ENCODE peak calls at places on chromosomes 2 and 18, in six cellular contexts. I is stomach, Q is HepG2, F is A549, N is K562, A is NB4. P is an unnamed sample.

GRCh38 chr2:207434903-207435302 is 94.9 kb upstream of the CREB1 start:
- DNase-seq in I (no peak), Q (no peak), F (no peak), N (no peak), A (no peak), P (no peak)

GRCh38 chr2:64234785-64235184 is 90.6 kb upstream of the PELI1 start:
- DNase-seq in I (no peak), Q (no peak), F (no peak), N (no peak), A (no peak), P (no peak)

GRCh38 chr18:46641917-46642316 is 15.1 kb downstream of the LOXHD1 start:
- DNase-seq in I (no peak), Q (no peak), F (no peak), N (no peak), A (no peak), P (no peak)

GRCh38 chr2:157173740-157174184 is 83.7 kb upstream of the GALNT5 start:
- DNase-seq in I (no peak), Q (no peak), F (peak; percentile 92), N (no peak), A (no peak), P (no peak)

GRCh38 chr2:10339647-10340592 is 37.2 kb downstream of the HPCAL1 start:
- DNase-seq in I (no peak), Q (no peak), F (no peak), N (peak; percentile 31), A (no peak), P (no peak)

GRCh38 chr2:28617502-28618184 is 121.8 kb downstream of the PLB1 start:
- DNase-seq in I (no peak), Q (no peak), F (no peak), N (no peak), A (no peak), P (no peak)

GRCh38 chr18:50427896-50428295 is 53.0 kb downstream of the SKA1 start:
- DNase-seq in I (no peak), Q (no peak), F (no peak), N (no peak), A (peak; percentile 55), P (no peak)

GRCh38 chr18:57915848-57916596 is 112.9 kb upstream of the ATP8B1 start:
- DNase-seq in I (no peak), Q (peak; percentile 17), F (no peak), N (no peak), A (no peak), P (no peak)

GRCh38 chr2:114753145-114753544 is 310.7 kb downstream of the DPP10 start:
- DNase-seq in I (no peak), Q (no peak), F (no peak), N (no peak), A (no peak), P (no peak)

GRCh38 chr2:26195006-26195961 is 22.4 kb downstream of the GAREM2 start:
- DNase-seq in I (no peak), Q (no peak), F (no peak), N (no peak), A (no peak), P (no peak)

GRCh38 chr18:50590625-50591024 is 30.7 kb downstream of the MAPK4 start:
- DNase-seq in I (no peak), Q (no peak), F (no peak), N (no peak), A (no peak), P (no peak)

GRCh38 chr18:49845629-49846252 is 32.4 kb upstream of the ACAA2 start:
- DNase-seq in I (no peak), Q (no peak), F (no peak), N (no peak), A (no peak), P (no peak)

GRCh38 chr2:177332041-177332991 is 60.3 kb upstream of the AGPS start:
- DNase-seq in I (peak; percentile 37), Q (peak; percentile 74), F (peak; percentile 69), N (peak; percentile 67), A (peak; percentile 81), P (peak; percentile 80)

GRCh38 chr2:102141915-102142828 is at the start of gene IL1R1:
- DNase-seq in I (peak; percentile 84), Q (peak; percentile 60), F (peak; percentile 59), N (peak; percentile 85), A (peak; percentile 71), P (peak; percentile 90)

GRCh38 chr2:232777278-232777677 is 913 bp upstream of the KCNJ13 start:
- DNase-seq in I (no peak), Q (no peak), F (no peak), N (no peak), A (no peak), P (no peak)

GRCh38 chr2:112170495-112170894 is 32.3 kb downstream of the FBLN7 start:
- DNase-seq in I (no peak), Q (no peak), F (no peak), N (no peak), A (no peak), P (no peak)

GRCh38 chr2:137420744-137421143 is 543.5 kb upstream of the HNMT start:
- DNase-seq in I (no peak), Q (peak; percentile 3), F (no peak), N (no peak), A (no peak), P (no peak)

GRCh38 chr2:188303363-188304031 is 11.8 kb downstream of the GULP1 start:
- DNase-seq in I (no peak), Q (no peak), F (no peak), N (no peak), A (no peak), P (no peak)

GRCh38 chr2:127609031-127609751 is 36.8 kb upstream of the GPR17 start:
- DNase-seq in I (peak; percentile 11), Q (no peak), F (no peak), N (no peak), A (no peak), P (peak; percentile 52)

GRCh38 chr2:32008811-32009478 is 1.9 kb downstream of the MEMO1 start:
- DNase-seq in I (no peak), Q (peak; percentile 32), F (no peak), N (no peak), A (peak; percentile 37), P (no peak)

GRCh38 chr2:60560734-60561649 is 7.5 kb upstream of the BCL11A start:
- DNase-seq in I (no peak), Q (peak; percentile 36), F (peak; percentile 31), N (peak; percentile 57), A (peak; percentile 68), P (no peak)

GRCh38 chr18:49725809-49726514 is 87.4 kb downstream of the ACAA2 start:
- DNase-seq in I (no peak), Q (peak; percentile 13), F (peak; percentile 72), N (peak; percentile 20), A (peak; percentile 9), P (peak; percentile 91)

GRCh38 chr2:9008951-9009664 is 5.6 kb upstream of the MBOAT2 start:
- DNase-seq in I (no peak), Q (no peak), F (no peak), N (no peak), A (no peak), P (no peak)

GRCh38 chr2:8502316-8502715 is 179.5 kb upstream of the ID2 start:
- DNase-seq in I (no peak), Q (no peak), F (no peak), N (no peak), A (no peak), P (peak; percentile 56)

DNA sequence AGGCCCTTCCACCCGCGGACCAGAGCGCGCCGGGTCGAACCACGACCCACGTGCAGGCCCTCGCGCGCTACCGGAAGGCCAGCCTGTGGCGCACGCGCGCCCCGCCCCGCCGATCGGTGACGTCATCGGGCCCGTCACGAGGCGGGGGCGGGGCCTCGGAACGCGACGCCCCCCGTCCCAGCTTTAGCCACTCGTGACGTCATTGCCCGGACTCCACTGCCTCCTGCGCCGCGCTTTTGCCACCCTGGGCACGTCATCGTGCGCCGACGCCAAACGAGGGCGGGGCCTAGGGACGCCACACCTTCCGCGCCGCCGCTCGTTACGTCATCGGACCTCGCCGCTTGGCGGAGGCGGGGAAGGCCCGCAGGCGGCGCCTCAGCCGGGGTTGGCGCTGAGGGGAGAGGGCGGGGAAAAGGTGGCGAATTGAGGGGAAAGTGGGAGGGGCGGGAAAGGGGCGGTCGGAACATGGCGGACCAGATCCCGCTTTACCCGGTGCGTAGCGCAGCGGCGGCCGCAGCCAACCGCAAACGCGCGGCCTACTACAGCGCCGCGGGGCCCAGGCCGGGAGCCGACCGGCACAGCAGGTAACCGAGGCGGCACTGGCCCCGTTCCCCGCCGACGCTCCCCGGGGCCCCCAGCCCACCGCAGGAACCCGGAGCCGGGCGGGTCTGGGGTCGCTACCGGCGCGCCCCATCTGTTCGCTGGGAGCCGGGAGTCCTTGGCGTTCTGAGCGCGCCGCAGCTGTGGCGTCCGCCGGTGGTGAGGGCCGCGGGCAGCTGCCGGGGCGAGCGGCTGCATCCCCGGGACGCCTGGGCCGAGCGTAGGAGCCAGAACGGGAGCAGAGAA is at the start of gene ATP9B:
- DNase-seq in I (peak; percentile 98), Q (peak; percentile 80), F (peak; percentile 95), N (peak; percentile 94), A (peak; percentile 96), P (peak; percentile 99)
- TF ChIP-seq POLR2A in I (no peak), Q (peak; percentile 75), F (peak; percentile 69), N (peak; percentile 75), A (peak; percentile 26), P (no peak)

GRCh38 chr2:54773838-54774237 is 50.4 kb downstream of the EML6 start:
- DNase-seq in I (no peak), Q (no peak), F (peak; percentile 61), N (peak; percentile 13), A (no peak), P (no peak)
- TF ChIP-seq CTCF in I (no peak), Q (peak; percentile 36), F (no peak), N (peak; percentile 34), A (no peak), P (no peak)

DNA sequence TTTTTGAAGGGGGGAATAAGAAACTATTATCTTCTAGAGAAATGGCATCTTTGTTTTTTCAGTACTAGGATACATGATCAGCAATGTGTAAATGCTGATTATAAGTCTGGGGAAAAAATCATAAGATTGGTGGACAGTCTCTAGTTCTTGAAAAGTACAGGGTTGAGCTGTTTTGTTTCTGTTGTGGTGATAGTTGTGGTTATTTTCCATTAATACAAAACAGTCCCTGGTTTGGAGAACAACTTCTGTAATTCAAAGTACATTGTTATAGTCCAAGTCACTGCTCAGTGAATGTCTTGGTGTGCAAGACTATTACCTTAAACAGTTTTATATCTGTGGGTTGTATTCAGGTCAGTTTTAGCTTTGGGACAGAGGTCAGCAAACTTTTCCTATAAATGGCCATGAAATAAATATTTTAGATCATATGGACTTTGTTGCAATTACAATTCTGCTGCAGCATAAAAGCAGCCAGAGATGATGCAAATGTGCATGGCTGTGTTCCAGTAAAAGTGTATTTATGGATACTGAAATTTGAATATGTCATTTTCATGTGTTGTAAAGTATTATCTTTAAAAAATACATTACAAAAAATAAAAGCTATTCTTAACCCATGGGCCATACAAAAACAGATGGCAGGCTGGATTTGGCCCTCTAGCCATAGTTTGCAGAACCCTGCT is 111.0 kb downstream of the CERS6 start:
- DNase-seq in I (no peak), Q (no peak), F (no peak), N (no peak), A (no peak), P (no peak)
- TF ChIP-seq POLR2A in I (no peak), Q (no peak), F (no peak), N (no peak), A (no peak), P (no peak)

DNA sequence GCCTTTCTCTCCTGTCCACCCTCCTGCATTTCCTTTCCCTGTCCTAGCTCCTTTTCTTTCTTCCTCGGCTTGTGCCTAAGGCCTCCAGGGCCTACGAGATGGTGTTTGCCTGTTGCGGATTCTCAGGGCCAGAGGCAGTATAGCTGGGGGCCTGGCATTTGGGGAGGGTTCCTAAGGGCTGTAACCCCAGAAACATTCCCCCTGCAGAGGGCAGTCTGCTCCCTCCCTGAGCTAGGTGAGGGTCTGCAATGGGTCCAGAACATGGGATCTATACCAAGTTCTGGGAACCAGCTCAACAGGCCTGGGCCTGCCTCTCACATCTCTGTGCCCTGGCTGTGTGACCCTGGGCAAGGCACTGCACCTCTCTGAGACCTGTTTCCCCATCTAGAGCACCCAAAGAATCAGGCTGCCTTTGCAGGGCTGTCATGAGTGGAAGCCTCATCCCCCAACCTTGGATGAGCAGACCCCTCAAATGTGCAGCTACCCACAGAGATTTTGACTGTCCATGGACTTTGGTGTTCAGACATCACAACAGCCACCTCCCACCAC is 97.5 kb downstream of the GLI2 start:
- DNase-seq in I (no peak), Q (no peak), F (no peak), N (no peak), A (no peak), P (peak; percentile 37)
- TF ChIP-seq CTCF in I (no peak), Q (peak; percentile 34), F (no peak), N (peak; percentile 18), A (peak; percentile 7), P (no peak)